ENCODE peak calls at places on chromosomes 3 and 15, in six cellular contexts. One of them, this sample, is unnamed.

GRCh38 chr15:44207643-44208042 is 12.6 kb upstream of the FRMD5 start:
- DNase-seq in HL-60: no peak
- DNase-seq in stimulated activated CD4-positive, alpha-beta T cell treated with anti-CD3 and anti-CD28 coated beads, Interleukin-2, amount 100 ng/mL, for 48 hours: no peak
- DNase-seq in HT1080: peak
- DNase-seq in skeletal muscle cell: peak
- DNase-seq in GM06990: no peak
- DNase-seq in this sample: no peak

GRCh38 chr3:158777171-158777873 is 24.5 kb upstream of the MFSD1 start:
- DNase-seq in HL-60: no peak
- DNase-seq in stimulated activated CD4-positive, alpha-beta T cell treated with anti-CD3 and anti-CD28 coated beads, Interleukin-2, amount 100 ng/mL, for 48 hours: no peak
- DNase-seq in HT1080: no peak
- DNase-seq in skeletal muscle cell: no peak
- DNase-seq in GM06990: no peak
- DNase-seq in this sample: no peak

GRCh38 chr15:53694534-53694874 is 65.0 kb downstream of the WDR72 start:
- DNase-seq in HL-60: no peak
- DNase-seq in stimulated activated CD4-positive, alpha-beta T cell treated with anti-CD3 and anti-CD28 coated beads, Interleukin-2, amount 100 ng/mL, for 48 hours: no peak
- DNase-seq in HT1080: no peak
- DNase-seq in skeletal muscle cell: no peak
- DNase-seq in GM06990: no peak
- DNase-seq in this sample: no peak

GRCh38 chr3:147544290-147544689 is 135.1 kb downstream of the ZIC1 start:
- DNase-seq in HL-60: no peak
- DNase-seq in stimulated activated CD4-positive, alpha-beta T cell treated with anti-CD3 and anti-CD28 coated beads, Interleukin-2, amount 100 ng/mL, for 48 hours: no peak
- DNase-seq in HT1080: no peak
- DNase-seq in skeletal muscle cell: no peak
- DNase-seq in GM06990: no peak
- DNase-seq in this sample: no peak

GRCh38 chr15:54579855-54580254 is 601.6 kb downstream of the UNC13C start:
- DNase-seq in HL-60: no peak
- DNase-seq in stimulated activated CD4-positive, alpha-beta T cell treated with anti-CD3 and anti-CD28 coated beads, Interleukin-2, amount 100 ng/mL, for 48 hours: no peak
- DNase-seq in HT1080: no peak
- DNase-seq in skeletal muscle cell: no peak
- DNase-seq in GM06990: no peak
- DNase-seq in this sample: no peak

GRCh38 chr3:158098834-158099424 is 7.3 kb downstream of the SHOX2 start:
- DNase-seq in HL-60: no peak
- DNase-seq in stimulated activated CD4-positive, alpha-beta T cell treated with anti-CD3 and anti-CD28 coated beads, Interleukin-2, amount 100 ng/mL, for 48 hours: no peak
- DNase-seq in HT1080: no peak
- DNase-seq in skeletal muscle cell: no peak
- DNase-seq in GM06990: no peak
- DNase-seq in this sample: no peak

GRCh38 chr3:34675383-34676120 is 877.1 kb downstream of the PDCD6IP start:
- DNase-seq in HL-60: no peak
- DNase-seq in stimulated activated CD4-positive, alpha-beta T cell treated with anti-CD3 and anti-CD28 coated beads, Interleukin-2, amount 100 ng/mL, for 48 hours: no peak
- DNase-seq in HT1080: peak
- DNase-seq in skeletal muscle cell: no peak
- DNase-seq in GM06990: no peak
- DNase-seq in this sample: no peak

GRCh38 chr3:194686816-194687637 is 1.3 kb downstream of the FAM43A start:
- DNase-seq in HL-60: peak
- DNase-seq in stimulated activated CD4-positive, alpha-beta T cell treated with anti-CD3 and anti-CD28 coated beads, Interleukin-2, amount 100 ng/mL, for 48 hours: peak
- DNase-seq in HT1080: no peak
- DNase-seq in skeletal muscle cell: no peak
- DNase-seq in GM06990: peak
- DNase-seq in this sample: no peak

GRCh38 chr3:78645628-78646310 is 1122.0 kb downstream of the ROBO1 start:
- DNase-seq in HL-60: peak
- DNase-seq in stimulated activated CD4-positive, alpha-beta T cell treated with anti-CD3 and anti-CD28 coated beads, Interleukin-2, amount 100 ng/mL, for 48 hours: no peak
- DNase-seq in HT1080: peak
- DNase-seq in skeletal muscle cell: peak
- DNase-seq in GM06990: no peak
- DNase-seq in this sample: no peak

GRCh38 chr3:85801955-85802354 is 843.2 kb downstream of the CADM2 start:
- DNase-seq in HL-60: no peak
- DNase-seq in stimulated activated CD4-positive, alpha-beta T cell treated with anti-CD3 and anti-CD28 coated beads, Interleukin-2, amount 100 ng/mL, for 48 hours: no peak
- DNase-seq in HT1080: peak
- DNase-seq in skeletal muscle cell: no peak
- DNase-seq in GM06990: no peak
- DNase-seq in this sample: no peak

GRCh38 chr3:112685435-112685834 is 44.5 kb upstream of the CCDC80 start:
- DNase-seq in HL-60: no peak
- DNase-seq in stimulated activated CD4-positive, alpha-beta T cell treated with anti-CD3 and anti-CD28 coated beads, Interleukin-2, amount 100 ng/mL, for 48 hours: no peak
- DNase-seq in HT1080: peak
- DNase-seq in skeletal muscle cell: peak
- DNase-seq in GM06990: no peak
- DNase-seq in this sample: no peak

GRCh38 chr15:60713096-60714084 is 234.4 kb upstream of the ICE2 start:
- DNase-seq in HL-60: no peak
- DNase-seq in stimulated activated CD4-positive, alpha-beta T cell treated with anti-CD3 and anti-CD28 coated beads, Interleukin-2, amount 100 ng/mL, for 48 hours: no peak
- DNase-seq in HT1080: no peak
- DNase-seq in skeletal muscle cell: peak
- DNase-seq in GM06990: no peak
- DNase-seq in this sample: no peak

GRCh38 chr3:177335728-177336127 is 138.4 kb upstream of the TBL1XR1 start:
- DNase-seq in HL-60: peak
- DNase-seq in stimulated activated CD4-positive, alpha-beta T cell treated with anti-CD3 and anti-CD28 coated beads, Interleukin-2, amount 100 ng/mL, for 48 hours: no peak
- DNase-seq in HT1080: peak
- DNase-seq in skeletal muscle cell: no peak
- DNase-seq in GM06990: no peak
- DNase-seq in this sample: no peak

GRCh38 chr3:101676765-101677435 is at the start of gene ZBTB11:
- DNase-seq in HL-60: peak
- DNase-seq in stimulated activated CD4-positive, alpha-beta T cell treated with anti-CD3 and anti-CD28 coated beads, Interleukin-2, amount 100 ng/mL, for 48 hours: peak
- DNase-seq in HT1080: peak
- DNase-seq in skeletal muscle cell: peak
- DNase-seq in GM06990: peak
- DNase-seq in this sample: peak

GRCh38 chr3:52056521-52056967 is at the start of gene DUSP7:
- DNase-seq in HL-60: peak
- DNase-seq in stimulated activated CD4-positive, alpha-beta T cell treated with anti-CD3 and anti-CD28 coated beads, Interleukin-2, amount 100 ng/mL, for 48 hours: peak
- DNase-seq in HT1080: peak
- DNase-seq in skeletal muscle cell: no peak
- DNase-seq in GM06990: peak
- DNase-seq in this sample: peak

GRCh38 chr3:55485208-55485791 is 1.8 kb downstream of the WNT5A start:
- DNase-seq in HL-60: peak
- DNase-seq in stimulated activated CD4-positive, alpha-beta T cell treated with anti-CD3 and anti-CD28 coated beads, Interleukin-2, amount 100 ng/mL, for 48 hours: peak
- DNase-seq in HT1080: peak
- DNase-seq in skeletal muscle cell: peak
- DNase-seq in GM06990: peak
- DNase-seq in this sample: peak

GRCh38 chr3:112333386-112334334 is 704 bp downstream of the CD200 start:
- DNase-seq in HL-60: no peak
- DNase-seq in stimulated activated CD4-positive, alpha-beta T cell treated with anti-CD3 and anti-CD28 coated beads, Interleukin-2, amount 100 ng/mL, for 48 hours: peak
- DNase-seq in HT1080: no peak
- DNase-seq in skeletal muscle cell: no peak
- DNase-seq in GM06990: no peak
- DNase-seq in this sample: peak

GRCh38 chr3:157294953-157295352 is 135.0 kb upstream of the CCNL1 start:
- DNase-seq in HL-60: no peak
- DNase-seq in stimulated activated CD4-positive, alpha-beta T cell treated with anti-CD3 and anti-CD28 coated beads, Interleukin-2, amount 100 ng/mL, for 48 hours: no peak
- DNase-seq in HT1080: no peak
- DNase-seq in skeletal muscle cell: no peak
- DNase-seq in GM06990: no peak
- DNase-seq in this sample: no peak

GRCh38 chr3:127792664-127793292 is 29.5 kb downstream of the MGLL start:
- DNase-seq in HL-60: no peak
- DNase-seq in stimulated activated CD4-positive, alpha-beta T cell treated with anti-CD3 and anti-CD28 coated beads, Interleukin-2, amount 100 ng/mL, for 48 hours: no peak
- DNase-seq in HT1080: peak
- DNase-seq in skeletal muscle cell: peak
- DNase-seq in GM06990: no peak
- DNase-seq in this sample: no peak

GRCh38 chr15:66535056-66535455 is 29.9 kb downstream of the ZWILCH start:
- DNase-seq in HL-60: no peak
- DNase-seq in stimulated activated CD4-positive, alpha-beta T cell treated with anti-CD3 and anti-CD28 coated beads, Interleukin-2, amount 100 ng/mL, for 48 hours: no peak
- DNase-seq in HT1080: no peak
- DNase-seq in skeletal muscle cell: no peak
- DNase-seq in GM06990: no peak
- DNase-seq in this sample: no peak

GRCh38 chr15:99431661-99432091 is 134.1 kb upstream of the MEF2A start:
- DNase-seq in HL-60: no peak
- DNase-seq in stimulated activated CD4-positive, alpha-beta T cell treated with anti-CD3 and anti-CD28 coated beads, Interleukin-2, amount 100 ng/mL, for 48 hours: no peak
- DNase-seq in HT1080: no peak
- DNase-seq in skeletal muscle cell: no peak
- DNase-seq in GM06990: no peak
- DNase-seq in this sample: no peak

GRCh38 chr3:171569571-171570132 is 109.4 kb upstream of the TNIK start:
- DNase-seq in HL-60: no peak
- DNase-seq in stimulated activated CD4-positive, alpha-beta T cell treated with anti-CD3 and anti-CD28 coated beads, Interleukin-2, amount 100 ng/mL, for 48 hours: no peak
- DNase-seq in HT1080: peak
- DNase-seq in skeletal muscle cell: no peak
- DNase-seq in GM06990: no peak
- DNase-seq in this sample: no peak

GRCh38 chr15:87347806-87348515 is 908.6 kb downstream of the NTRK3 start:
- DNase-seq in HL-60: no peak
- DNase-seq in stimulated activated CD4-positive, alpha-beta T cell treated with anti-CD3 and anti-CD28 coated beads, Interleukin-2, amount 100 ng/mL, for 48 hours: no peak
- DNase-seq in HT1080: no peak
- DNase-seq in skeletal muscle cell: no peak
- DNase-seq in GM06990: no peak
- DNase-seq in this sample: no peak

GRCh38 chr3:41688595-41689380 is 273.1 kb downstream of the ULK4 start:
- DNase-seq in HL-60: no peak
- DNase-seq in stimulated activated CD4-positive, alpha-beta T cell treated with anti-CD3 and anti-CD28 coated beads, Interleukin-2, amount 100 ng/mL, for 48 hours: no peak
- DNase-seq in HT1080: peak
- DNase-seq in skeletal muscle cell: no peak
- DNase-seq in GM06990: no peak
- DNase-seq in this sample: no peak

GRCh38 chr15:67179411-67179995 is 75.0 kb downstream of the AAGAB start:
- DNase-seq in HL-60: no peak
- DNase-seq in stimulated activated CD4-positive, alpha-beta T cell treated with anti-CD3 and anti-CD28 coated beads, Interleukin-2, amount 100 ng/mL, for 48 hours: no peak
- DNase-seq in HT1080: no peak
- DNase-seq in skeletal muscle cell: no peak
- DNase-seq in GM06990: no peak
- DNase-seq in this sample: no peak

GRCh38 chr15:88288206-88288605 is 31.7 kb upstream of the NTRK3 start:
- DNase-seq in HL-60: no peak
- DNase-seq in stimulated activated CD4-positive, alpha-beta T cell treated with anti-CD3 and anti-CD28 coated beads, Interleukin-2, amount 100 ng/mL, for 48 hours: no peak
- DNase-seq in HT1080: no peak
- DNase-seq in skeletal muscle cell: no peak
- DNase-seq in GM06990: no peak
- DNase-seq in this sample: no peak

GRCh38 chr15:41256577-41257038 is 25.5 kb downstream of the CHP1 start:
- DNase-seq in HL-60: peak
- DNase-seq in stimulated activated CD4-positive, alpha-beta T cell treated with anti-CD3 and anti-CD28 coated beads, Interleukin-2, amount 100 ng/mL, for 48 hours: no peak
- DNase-seq in HT1080: no peak
- DNase-seq in skeletal muscle cell: peak
- DNase-seq in GM06990: no peak
- DNase-seq in this sample: no peak

GRCh38 chr3:98548544-98548943 is 16.8 kb downstream of the GPR15 start:
- DNase-seq in HL-60: no peak
- DNase-seq in stimulated activated CD4-positive, alpha-beta T cell treated with anti-CD3 and anti-CD28 coated beads, Interleukin-2, amount 100 ng/mL, for 48 hours: no peak
- DNase-seq in HT1080: no peak
- DNase-seq in skeletal muscle cell: no peak
- DNase-seq in GM06990: no peak
- DNase-seq in this sample: no peak

GRCh38 chr15:38682861-38683260 is 118.2 kb upstream of the RASGRP1 start:
- DNase-seq in HL-60: no peak
- DNase-seq in stimulated activated CD4-positive, alpha-beta T cell treated with anti-CD3 and anti-CD28 coated beads, Interleukin-2, amount 100 ng/mL, for 48 hours: no peak
- DNase-seq in HT1080: no peak
- DNase-seq in skeletal muscle cell: no peak
- DNase-seq in GM06990: no peak
- DNase-seq in this sample: no peak

GRCh38 chr15:43151688-43152087 is 18.3 kb downstream of the TMEM62 start:
- DNase-seq in HL-60: no peak
- DNase-seq in stimulated activated CD4-positive, alpha-beta T cell treated with anti-CD3 and anti-CD28 coated beads, Interleukin-2, amount 100 ng/mL, for 48 hours: no peak
- DNase-seq in HT1080: no peak
- DNase-seq in skeletal muscle cell: no peak
- DNase-seq in GM06990: no peak
- DNase-seq in this sample: no peak

GRCh38 chr3:131900891-131901290 is 133.9 kb downstream of the CPNE4 start:
- DNase-seq in HL-60: no peak
- DNase-seq in stimulated activated CD4-positive, alpha-beta T cell treated with anti-CD3 and anti-CD28 coated beads, Interleukin-2, amount 100 ng/mL, for 48 hours: no peak
- DNase-seq in HT1080: no peak
- DNase-seq in skeletal muscle cell: no peak
- DNase-seq in GM06990: no peak
- DNase-seq in this sample: no peak

GRCh38 chr3:187746479-187747335 is 1.4 kb upstream of the BCL6 start:
- DNase-seq in HL-60: no peak
- DNase-seq in stimulated activated CD4-positive, alpha-beta T cell treated with anti-CD3 and anti-CD28 coated beads, Interleukin-2, amount 100 ng/mL, for 48 hours: no peak
- DNase-seq in HT1080: no peak
- DNase-seq in skeletal muscle cell: no peak
- DNase-seq in GM06990: no peak
- DNase-seq in this sample: no peak

GRCh38 chr3:9770276-9770812 is 597 bp upstream of the CAMK1 start:
- DNase-seq in HL-60: no peak
- DNase-seq in stimulated activated CD4-positive, alpha-beta T cell treated with anti-CD3 and anti-CD28 coated beads, Interleukin-2, amount 100 ng/mL, for 48 hours: no peak
- DNase-seq in HT1080: no peak
- DNase-seq in skeletal muscle cell: no peak
- DNase-seq in GM06990: no peak
- DNase-seq in this sample: no peak

GRCh38 chr3:122690096-122690495 is 9.5 kb downstream of the PARP14 start:
- DNase-seq in HL-60: no peak
- DNase-seq in stimulated activated CD4-positive, alpha-beta T cell treated with anti-CD3 and anti-CD28 coated beads, Interleukin-2, amount 100 ng/mL, for 48 hours: no peak
- DNase-seq in HT1080: no peak
- DNase-seq in skeletal muscle cell: no peak
- DNase-seq in GM06990: no peak
- DNase-seq in this sample: no peak

This sample was measured in type B pancreatic cell.